ENCODE peak calls at places on chromosomes 16 and 17, in four cellular contexts. One of them, this sample, is unnamed.

GRCh38 chr17:74161501-74161850 is 42.0 kb upstream of the RPL38 start:
- DNase-seq in amygdala: no peak
- DNase-seq in A172: no peak
- DNase-seq in AG04450: no peak
- DNase-seq in this sample: no peak

GRCh38 chr17:15649861-15650391 is 30.4 kb upstream of the FBXW10B start:
- DNase-seq in amygdala: no peak
- DNase-seq in A172: peak
- DNase-seq in AG04450: no peak
- DNase-seq in this sample: peak

GRCh38 chr17:65078441-65079160 is 22.1 kb upstream of the GNA13 start:
- DNase-seq in amygdala: no peak
- DNase-seq in A172: peak
- DNase-seq in AG04450: no peak
- DNase-seq in this sample: peak

GRCh38 chr16:74606521-74607309 is at the start of gene GLG1:
- DNase-seq in amygdala: peak
- DNase-seq in A172: peak
- DNase-seq in AG04450: peak
- DNase-seq in this sample: peak

GRCh38 chr17:27893834-27894503 is 804 bp upstream of the LYRM9 start:
- DNase-seq in amygdala: no peak
- DNase-seq in A172: no peak
- DNase-seq in AG04450: no peak
- DNase-seq in this sample: no peak

GRCh38 chr16:67464565-67464964 is 16.4 kb downstream of the ATP6V0D1 start:
- DNase-seq in amygdala: peak
- DNase-seq in A172: no peak
- DNase-seq in AG04450: no peak
- DNase-seq in this sample: no peak

GRCh38 chr17:66296289-66296725 is 6.1 kb upstream of the PRKCA start:
- DNase-seq in amygdala: no peak
- DNase-seq in A172: no peak
- DNase-seq in AG04450: no peak
- DNase-seq in this sample: no peak

GRCh38 chr17:11797803-11798202 is 199.5 kb downstream of the ZNF18 start:
- DNase-seq in amygdala: no peak
- DNase-seq in A172: no peak
- DNase-seq in AG04450: no peak
- DNase-seq in this sample: no peak

GRCh38 chr17:29341726-29342125 is 47.8 kb upstream of the NUFIP2 start:
- DNase-seq in amygdala: no peak
- DNase-seq in A172: no peak
- DNase-seq in AG04450: no peak
- DNase-seq in this sample: no peak

GRCh38 chr16:8541868-8542267 is 48.4 kb downstream of the TMEM114 start:
- DNase-seq in amygdala: no peak
- DNase-seq in A172: no peak
- DNase-seq in AG04450: no peak
- DNase-seq in this sample: no peak

GRCh38 chr16:12182202-12182601 is 205.7 kb downstream of the SNX29 start:
- DNase-seq in amygdala: no peak
- DNase-seq in A172: no peak
- DNase-seq in AG04450: no peak
- DNase-seq in this sample: no peak

GRCh38 chr16:87780385-87780989 is 14.7 kb upstream of the KLHDC4 start:
- DNase-seq in amygdala: peak
- DNase-seq in A172: peak
- DNase-seq in AG04450: no peak
- DNase-seq in this sample: peak

GRCh38 chr17:62111562-62112180 is 46.6 kb upstream of the MED13 start:
- DNase-seq in amygdala: no peak
- DNase-seq in A172: peak
- DNase-seq in AG04450: no peak
- DNase-seq in this sample: no peak

GRCh38 chr17:82924214-82924613 is 84.4 kb upstream of the ZNF750 start:
- DNase-seq in amygdala: no peak
- DNase-seq in A172: no peak
- DNase-seq in AG04450: no peak
- DNase-seq in this sample: no peak

GRCh38 chr16:565420-566330 is 1.1 kb upstream of the NHLRC4 start:
- DNase-seq in amygdala: no peak
- DNase-seq in A172: no peak
- DNase-seq in AG04450: no peak
- DNase-seq in this sample: no peak

GRCh38 chr16:21326459-21326858 is 48.4 kb upstream of the CRYM start:
- DNase-seq in amygdala: no peak
- DNase-seq in A172: no peak
- DNase-seq in AG04450: no peak
- DNase-seq in this sample: no peak

GRCh38 chr16:57723170-57723569 is 12.4 kb upstream of the KATNB1 start:
- DNase-seq in amygdala: no peak
- DNase-seq in A172: peak
- DNase-seq in AG04450: no peak
- DNase-seq in this sample: no peak

GRCh38 chr16:66036162-66036561 is 330.3 kb upstream of the CDH5 start:
- DNase-seq in amygdala: no peak
- DNase-seq in A172: no peak
- DNase-seq in AG04450: no peak
- DNase-seq in this sample: peak

GRCh38 chr17:846901-847777 is 65.0 kb downstream of the MRM3 start:
- DNase-seq in amygdala: no peak
- DNase-seq in A172: no peak
- DNase-seq in AG04450: no peak
- DNase-seq in this sample: no peak

GRCh38 chr17:77465358-77466041 is 324.7 kb downstream of the SEC14L1 start:
- DNase-seq in amygdala: peak
- DNase-seq in A172: peak
- DNase-seq in AG04450: no peak
- DNase-seq in this sample: peak

GRCh38 chr16:88699180-88699579 is 7.0 kb downstream of the RNF166 start:
- DNase-seq in amygdala: no peak
- DNase-seq in A172: no peak
- DNase-seq in AG04450: no peak
- DNase-seq in this sample: no peak

GRCh38 chr16:58474296-58474695 is 25.6 kb upstream of the NDRG4 start:
- DNase-seq in amygdala: no peak
- DNase-seq in A172: no peak
- DNase-seq in AG04450: no peak
- DNase-seq in this sample: no peak

GRCh38 chr17:77354721-77355455 is 214.1 kb downstream of the SEC14L1 start:
- DNase-seq in amygdala: no peak
- DNase-seq in A172: peak
- DNase-seq in AG04450: peak
- DNase-seq in this sample: peak

GRCh38 chr16:55664786-55665407 is 9.1 kb downstream of the SLC6A2 start:
- DNase-seq in amygdala: no peak
- DNase-seq in A172: no peak
- DNase-seq in AG04450: no peak
- DNase-seq in this sample: no peak

This sample was measured in H4.